ENCODE peak calls at places on chromosomes 12 and 14, in six cellular contexts. V is esophagus squamous epithelium; C is hepatocyte; W is thoracic aorta; Q is CD4-positive, alpha-beta T cell; P is Peyer's patch. F is an unnamed sample.

GRCh38 chr14:73258076-73258475 is 20.8 kb downstream of the PAPLN start:
- DNase-seq in P (no peak), C (no peak), W (no peak), V (no peak), Q (no peak), F (no peak)

GRCh38 chr12:121441555-121441954 is 41.6 kb downstream of the RNF34 start:
- DNase-seq in C (no peak), Q (no peak), V (no peak), W (no peak), P (no peak), F (no peak)

GRCh38 chr12:3242199-3242863 is 165.2 kb downstream of the TSPAN9 start:
- DNase-seq in W (no peak), P (no peak), C (no peak), Q (no peak), V (no peak), F (peak; percentile 44)

GRCh38 chr14:87332001-87332400 is 661.0 kb downstream of the GALC start:
- DNase-seq in V (no peak), Q (no peak), P (no peak), W (no peak), C (no peak), F (no peak)

GRCh38 chr14:102323102-102323501 is 3.6 kb downstream of the ZNF839 start:
- DNase-seq in W (peak; percentile 47), V (no peak), Q (no peak), P (no peak), C (peak; percentile 75), F (peak; percentile 70)

GRCh38 chr12:120757226-120757742 is 31.7 kb downstream of the ACADS start:
- DNase-seq in P (no peak), Q (no peak), V (no peak), W (no peak), C (no peak), F (no peak)

GRCh38 chr14:27881646-27882045 is 884.9 kb upstream of the FOXG1 start:
- DNase-seq in V (no peak), W (no peak), Q (no peak), P (no peak), C (no peak), F (no peak)

GRCh38 chr12:78290606-78291345 is 460.1 kb downstream of the NAV3 start:
- DNase-seq in C (peak; percentile 11), W (no peak), V (no peak), P (no peak), Q (no peak), F (no peak)

GRCh38 chr12:88036368-88036965 is 7.3 kb upstream of the C12orf50 start:
- DNase-seq in W (no peak), P (no peak), C (peak; percentile 13), V (no peak), Q (no peak), F (peak; percentile 8)

GRCh38 chr12:55996201-55996714 is 818 bp upstream of the SUOX start:
- DNase-seq in C (peak; percentile 69), V (no peak), W (peak; percentile 25), Q (peak; percentile 46), P (no peak), F (peak; percentile 51)

GRCh38 chr12:113788020-113788856 is 177.9 kb downstream of the RBM19 start:
- DNase-seq in C (no peak), Q (no peak), V (no peak), W (no peak), P (no peak), F (no peak)

GRCh38 chr14:102026934-102027333 is 59.9 kb downstream of the HSP90AA1 start:
- DNase-seq in P (no peak), Q (no peak), C (no peak), V (no peak), W (no peak), F (no peak)

GRCh38 chr14:76550534-76550933 is 174.6 kb downstream of the ESRRB start:
- DNase-seq in P (no peak), W (no peak), Q (no peak), V (no peak), C (no peak), F (no peak)

GRCh38 chr12:108205864-108206263 is 76.8 kb downstream of the WSCD2 start:
- DNase-seq in V (no peak), P (no peak), Q (no peak), W (no peak), C (no peak), F (no peak)

GRCh38 chr14:26180221-26180620 is 417.6 kb downstream of the NOVA1 start:
- DNase-seq in Q (no peak), P (no peak), W (no peak), V (no peak), C (no peak), F (no peak)

GRCh38 chr12:110039085-110039807 is 9.1 kb downstream of the C12orf76 start:
- DNase-seq in W (peak; percentile 10), Q (peak; percentile 18), P (no peak), V (no peak), C (peak; percentile 80), F (peak; percentile 52)

GRCh38 chr12:89969098-89969497 is 260.5 kb upstream of the ATP2B1 start:
- DNase-seq in W (no peak), P (no peak), Q (no peak), V (no peak), C (peak; percentile 10), F (no peak)

GRCh38 chr12:42407306-42407705 is 81.3 kb downstream of the PPHLN1 start:
- DNase-seq in V (no peak), P (no peak), W (no peak), C (no peak), Q (no peak), F (no peak)

GRCh38 chr12:51823875-51824565 is 24.5 kb downstream of the FIGNL2 start:
- DNase-seq in P (no peak), V (no peak), W (no peak), C (peak; percentile 82), Q (peak; percentile 8), F (no peak)

GRCh38 chr12:88251798-88252197 is 109.7 kb downstream of the TMTC3 start:
- DNase-seq in V (no peak), P (no peak), C (no peak), Q (no peak), W (no peak), F (no peak)

GRCh38 chr12:2076196-2076570 is 23.4 kb downstream of the CACNA1C start:
- DNase-seq in W (no peak), P (no peak), V (no peak), C (no peak), Q (no peak), F (no peak)

GRCh38 chr12:64835926-64836325 is 11.5 kb downstream of the TBC1D30 start:
- DNase-seq in W (no peak), P (no peak), Q (no peak), C (peak; percentile 66), V (no peak), F (no peak)

GRCh38 chr12:52686063-52686462 is 5.9 kb upstream of the KRT1 start:
- DNase-seq in P (peak; percentile 56), W (no peak), Q (no peak), V (no peak), C (no peak), F (peak; percentile 54)

GRCh38 chr12:111105294-111105693 is 184.9 kb upstream of the MYL2 start:
- DNase-seq in Q (no peak), V (no peak), C (no peak), P (no peak), W (no peak), F (no peak)

GRCh38 chr14:49218436-49219092 is 367.6 kb downstream of the RPS29 start:
- DNase-seq in P (no peak), Q (no peak), C (no peak), V (no peak), W (no peak), F (no peak)

GRCh38 chr14:70622111-70622712 is 19.5 kb upstream of the TTC9 start:
- DNase-seq in P (no peak), C (peak; percentile 64), W (no peak), Q (peak; percentile 32), V (no peak), F (peak; percentile 73)

GRCh38 chr12:133234971-133235370 is 706 bp downstream of the ANHX start:
- DNase-seq in V (no peak), C (peak; percentile 2), P (no peak), W (no peak), Q (no peak), F (no peak)

GRCh38 chr12:133236144-133236543 is 467 bp upstream of the ANHX start:
- DNase-seq in V (no peak), P (no peak), W (no peak), C (peak; percentile 2), Q (no peak), F (no peak)

GRCh38 chr12:133235401-133236112 is at the start of gene ANHX:
- DNase-seq in V (no peak), Q (no peak), C (peak; percentile 1), P (no peak), W (no peak), F (no peak)

GRCh38 chr12:133233006-133233405 is 2.7 kb downstream of the ANHX start:
- DNase-seq in Q (no peak), V (no peak), C (no peak), W (no peak), P (no peak), F (no peak)

GRCh38 chr12:133233993-133234564 is 1.6 kb downstream of the ANHX start:
- DNase-seq in C (peak; percentile 2), P (no peak), V (no peak), W (no peak), Q (no peak), F (no peak)
- H3K9me3 ChIP-seq in C (no peaks in the 10 kb centered on the region), P (peaks cover 3% of the 10 kb centered on the region), V (peaks cover 21% of the 10 kb centered on the region), W (no peaks in the 10 kb centered on the region), Q (peaks cover 3% of the 10 kb centered on the region), F (peaks cover 60% of the 10 kb centered on the region)

DNA sequence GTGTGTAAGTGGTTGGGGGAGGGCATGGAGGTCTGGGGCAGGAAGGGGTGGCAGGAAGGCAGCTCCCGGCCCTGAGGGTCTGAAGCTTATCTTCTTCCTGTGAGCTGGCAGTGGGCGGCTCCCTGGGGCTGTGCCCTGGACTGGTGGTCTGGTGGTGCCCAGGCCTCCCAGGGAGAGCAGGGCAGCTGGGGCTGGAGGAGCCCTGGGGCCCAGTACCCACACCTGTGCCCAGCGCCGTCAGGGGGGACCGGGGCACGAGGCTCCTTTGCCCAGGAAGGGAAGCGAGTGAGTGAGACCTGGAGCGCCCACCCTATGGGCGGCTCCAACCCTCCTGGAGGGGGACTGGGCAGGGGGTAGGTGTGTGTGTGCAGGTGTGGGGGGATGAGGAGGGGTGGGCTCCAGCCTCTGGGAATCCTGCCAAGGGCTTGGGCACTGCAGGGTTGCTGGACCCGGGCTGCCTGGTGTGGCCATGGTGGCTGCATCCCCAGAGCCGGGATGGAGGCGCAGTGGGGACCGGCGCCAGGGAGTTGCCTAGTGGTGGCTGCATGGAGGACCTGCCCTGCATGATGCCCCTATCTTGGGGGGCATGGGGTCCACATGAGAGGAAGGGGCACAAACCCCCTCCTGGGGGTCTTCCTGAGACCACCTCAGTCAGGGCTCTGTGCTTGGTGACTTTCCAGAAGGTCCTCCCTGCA is 353.6 kb downstream of the TMEM121 start:
- DNase-seq in V (no peak), C (no peak), Q (no peak), W (no peak), P (peak; percentile 35), F (peak; percentile 37)
- H3K9me3 ChIP-seq in V (no peaks in the 10 kb centered on the region), C (no peaks in the 10 kb centered on the region), Q (no peaks in the 10 kb centered on the region), W (no peaks in the 10 kb centered on the region), P (no peaks in the 10 kb centered on the region), F (no peaks in the 10 kb centered on the region)

GRCh38 chr14:98293527-98293926 is 978.5 kb downstream of the BCL11B start:
- DNase-seq in P (no peak), C (no peak), Q (no peak), W (no peak), V (no peak), F (no peak)
- H3K9me3 ChIP-seq in P (no peaks in the 10 kb centered on the region), C (no peaks in the 10 kb centered on the region), Q (no peaks in the 10 kb centered on the region), W (no peaks in the 10 kb centered on the region), V (no peaks in the 10 kb centered on the region), F (no peaks in the 10 kb centered on the region)

DNA sequence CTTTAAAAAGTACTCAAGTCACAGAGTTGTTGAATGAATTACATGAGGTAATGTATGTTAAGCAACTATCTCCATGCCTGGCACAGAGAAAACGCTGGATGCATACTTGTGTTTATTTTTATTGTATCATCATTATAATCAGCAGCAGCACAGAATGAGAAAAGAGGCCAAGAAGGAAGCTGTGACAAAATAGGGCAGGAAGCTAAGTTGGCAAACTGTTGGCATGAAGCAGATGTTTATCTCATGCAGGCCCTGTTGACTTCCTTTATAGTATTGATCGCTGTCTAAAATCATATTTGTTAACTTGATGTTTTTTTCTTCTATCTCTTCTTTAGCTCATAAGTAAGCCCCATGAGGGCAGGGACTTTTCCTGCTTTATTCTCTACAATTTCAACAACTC is 466.6 kb downstream of the TRHDE start:
- DNase-seq in W (no peak), Q (no peak), V (no peak), P (no peak), C (no peak), F (no peak)
- H3K9me3 ChIP-seq in W (peaks cover 11% of the 10 kb centered on the region), Q (peaks cover 6% of the 10 kb centered on the region), V (peaks cover 8% of the 10 kb centered on the region), P (no peaks in the 10 kb centered on the region), C (no peaks in the 10 kb centered on the region), F (peaks cover 41% of the 10 kb centered on the region)

F was measured in mucosa of descending colon.